ENCODE peak calls at places on chromosomes 1 and 21, in five cellular contexts. M, Y, A, I and S are unnamed samples.
A peak's percentile ranks its signal among the peaks of the same experiment; 100 is the strongest.

GRCh38 chr1:24425446-24425845 is 9.8 kb downstream of the NIPAL3 start:
- DNase-seq in M (no peak), I (no peak), A (no peak), Y (peak; percentile 68), S (no peak)

GRCh38 chr1:20061866-20062265 is 8.1 kb upstream of the PLA2G5 start:
- DNase-seq in M (no peak), I (no peak), Y (peak; percentile 12), A (no peak), S (no peak)

GRCh38 chr1:215045647-215046308 is 36.8 kb upstream of the KCNK2 start:
- DNase-seq in A (no peak), I (no peak), Y (no peak), M (no peak), S (no peak)

GRCh38 chr1:235041201-235041600 is 87.4 kb downstream of the TOMM20 start:
- DNase-seq in A (no peak), M (no peak), I (no peak), Y (no peak), S (no peak)

GRCh38 chr1:225651872-225652725 is 824 bp downstream of the ENAH start:
- DNase-seq in I (peak; percentile 39), A (peak; percentile 38), M (peak; percentile 30), Y (peak; percentile 60), S (no peak)

GRCh38 chr1:180623579-180624347 is 8.1 kb upstream of the XPR1 start:
- DNase-seq in Y (no peak), M (no peak), I (peak; percentile 44), A (peak; percentile 32), S (no peak)

GRCh38 chr1:190320952-190321351 is 156.7 kb downstream of the BRINP3 start:
- DNase-seq in A (peak; percentile 44), M (no peak), I (peak; percentile 71), Y (no peak), S (no peak)

GRCh38 chr1:89635825-89636815 is 3.2 kb downstream of the LRRC8C start:
- DNase-seq in A (peak; percentile 78), Y (no peak), I (peak; percentile 73), M (no peak), S (no peak)

GRCh38 chr1:117572546-117572945 is 33.3 kb upstream of the TENT5C start:
- DNase-seq in I (no peak), A (no peak), M (no peak), Y (peak; percentile 60), S (no peak)

GRCh38 chr1:90475623-90476022 is 241.5 kb downstream of the BARHL2 start:
- DNase-seq in Y (no peak), A (peak; percentile 3), I (peak; percentile 6), M (no peak), S (no peak)

GRCh38 chr1:172637522-172637921 is 21.4 kb upstream of the FASLG start:
- DNase-seq in I (peak; percentile 62), Y (no peak), A (peak; percentile 90), M (no peak), S (no peak)

GRCh38 chr1:32082022-32082421 is 9.3 kb downstream of the TMEM39B start:
- DNase-seq in A (no peak), Y (no peak), I (no peak), M (no peak), S (no peak)

GRCh38 chr1:45089711-45090110 is 77.7 kb downstream of the UROD start:
- DNase-seq in I (no peak), A (no peak), Y (no peak), M (no peak), S (no peak)

GRCh38 chr21:41369915-41370839 is 8.3 kb downstream of the MX2 start:
- DNase-seq in Y (no peak), I (no peak), M (no peak), A (no peak), S (peak; percentile 48)

GRCh38 chr1:233897325-233898162 is 6.9 kb upstream of the SLC35F3 start:
- DNase-seq in I (no peak), Y (no peak), A (no peak), M (no peak), S (no peak)

GRCh38 chr1:163166886-163167555 is 35.7 kb downstream of the RGS5 start:
- DNase-seq in A (peak; percentile 35), Y (no peak), I (peak; percentile 22), M (no peak), S (no peak)

GRCh38 chr1:62585481-62586155 is 11.7 kb upstream of the ANGPTL3 start:
- DNase-seq in A (no peak), M (no peak), Y (no peak), I (no peak), S (no peak)

GRCh38 chr1:56464294-56464693 is 115.1 kb downstream of the PLPP3 start:
- DNase-seq in A (no peak), I (no peak), M (no peak), Y (no peak), S (no peak)

GRCh38 chr1:11752359-11753208 is 9.4 kb upstream of the C1orf167 start:
- DNase-seq in I (no peak), M (no peak), Y (no peak), A (no peak), S (no peak)

GRCh38 chr1:193850745-193851144 is 664.3 kb upstream of the B3GALT2 start:
- DNase-seq in I (no peak), Y (no peak), M (no peak), A (peak; percentile 2), S (no peak)

GRCh38 chr1:10474613-10475507 is at the start of gene PEX14:
- DNase-seq in I (peak; percentile 77), A (peak; percentile 85), Y (peak; percentile 91), M (peak; percentile 83), S (peak; percentile 90)

GRCh38 chr1:94079056-94079990 is 41.6 kb downstream of the ABCA4 start:
- DNase-seq in I (no peak), Y (no peak), M (peak; percentile 89), A (peak; percentile 32), S (no peak)

GRCh38 chr1:232438476-232438875 is 191.5 kb downstream of the SIPA1L2 start:
- DNase-seq in A (peak; percentile 67), Y (no peak), M (no peak), I (no peak), S (no peak)

GRCh38 chr1:157490337-157491165 is 61.8 kb downstream of the FCRL5 start:
- DNase-seq in M (peak; percentile 82), I (peak; percentile 64), Y (peak; percentile 89), A (peak; percentile 62), S (no peak)

GRCh38 chr1:204084247-204084772 is 11.4 kb downstream of the SOX13 start:
- DNase-seq in I (no peak), A (no peak), M (peak; percentile 96), Y (peak; percentile 61), S (peak; percentile 78)

GRCh38 chr1:45563843-45564242 is 13.2 kb downstream of the AKR1A1 start:
- DNase-seq in Y (no peak), M (no peak), I (no peak), A (no peak), S (no peak)

GRCh38 chr1:90964444-90965035 is 57.3 kb downstream of the ZNF644 start:
- DNase-seq in M (no peak), I (peak; percentile 41), Y (no peak), A (peak; percentile 31), S (no peak)

GRCh38 chr1:155038602-155039307 is 5.1 kb downstream of the DCST1 start:
- DNase-seq in Y (peak; percentile 81), M (peak; percentile 48), I (peak; percentile 17), A (no peak), S (no peak)

GRCh38 chr1:58545591-58546519 is 671 bp downstream of the OMA1 start:
- DNase-seq in I (peak; percentile 64), Y (peak; percentile 77), A (peak; percentile 62), M (peak; percentile 87), S (peak; percentile 95)
- TF ChIP-seq CTCF in I (no peak), Y (no peak), A (no peak), M (no peak), S (no peak)

DNA sequence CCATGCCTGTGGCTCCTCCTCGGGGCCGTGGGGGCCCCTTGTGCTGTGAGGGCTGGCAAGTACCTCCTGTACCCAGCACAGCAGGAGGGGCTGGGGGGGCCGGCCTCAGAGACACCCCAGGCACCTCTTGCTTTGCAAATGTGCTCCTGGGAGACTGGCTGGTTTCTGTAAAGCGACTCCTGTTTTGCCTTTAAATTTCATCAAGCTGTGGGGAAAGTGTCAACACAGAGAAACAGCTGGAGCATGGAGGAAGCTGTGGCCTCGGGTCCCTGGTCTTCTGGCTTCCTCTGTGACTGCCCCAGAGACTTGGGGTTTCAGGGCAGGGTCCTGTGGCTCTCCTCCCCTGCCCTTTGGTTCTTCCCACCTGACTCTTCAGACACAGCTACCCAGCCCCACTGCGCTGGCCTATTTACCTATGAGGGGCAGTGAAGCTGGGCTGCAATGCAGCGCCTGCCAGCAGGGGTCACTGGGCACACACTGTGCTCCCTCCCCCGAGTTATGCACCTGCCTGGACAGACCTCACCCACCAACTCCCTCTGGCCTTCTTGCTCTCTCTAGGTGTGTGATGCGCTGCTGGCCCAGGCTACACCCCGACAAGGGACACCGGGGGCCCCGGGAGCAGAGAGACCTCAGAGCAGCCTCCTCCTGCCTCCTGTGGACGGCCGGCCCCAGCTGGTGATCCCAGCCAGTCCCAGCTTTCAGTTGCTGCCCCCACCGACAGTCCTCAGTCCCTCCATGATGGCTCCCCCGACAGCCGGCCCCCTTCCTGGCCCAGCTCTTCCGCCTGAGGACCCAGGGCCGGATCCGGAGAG is 17.6 kb upstream of the PEX10 start:
- DNase-seq in I (no peak), A (no peak), M (no peak), Y (no peak), S (no peak)
- TF ChIP-seq CTCF in I (peak; percentile 32), A (peak; percentile 48), M (no peak), Y (peak; percentile 32), S (no peak)

GRCh38 chr1:231422798-231423309 is 767 bp upstream of the EGLN1 start:
- DNase-seq in A (no peak), M (no peak), I (no peak), Y (no peak), S (no peak)
- TF ChIP-seq CTCF in A (no peak), M (no peak), I (no peak), Y (no peak), S (no peak)

GRCh38 chr1:167427843-167428242 is 90.5 kb downstream of the CD247 start:
- DNase-seq in M (no peak), Y (no peak), A (no peak), I (peak; percentile 9), S (no peak)
- TF ChIP-seq CTCF in M (no peak), Y (no peak), A (no peak), I (no peak), S (no peak)

GRCh38 chr1:200556005-200556404 is 64.5 kb downstream of the KIF14 start:
- DNase-seq in Y (no peak), M (no peak), I (peak; percentile 43), A (peak; percentile 16), S (no peak)
- TF ChIP-seq CTCF in Y (no peak), M (no peak), I (peak; percentile 38), A (no peak), S (no peak)

GRCh38 chr1:52904590-52905375 is 16.8 kb downstream of the ECHDC2 start:
- DNase-seq in Y (no peak), A (no peak), I (peak; percentile 31), M (peak; percentile 16), S (no peak)
- TF ChIP-seq CTCF in Y (no peak), A (peak; percentile 54), I (peak; percentile 45), M (no peak), S (no peak)

GRCh38 chr1:198072177-198072576 is 84.6 kb upstream of the NEK7 start:
- DNase-seq in M (no peak), A (no peak), Y (no peak), I (peak; percentile 35), S (no peak)
- TF ChIP-seq CTCF in M (no peak), A (peak; percentile 32), Y (no peak), I (peak; percentile 43), S (no peak)